ENCODE peak calls at places on chromosomes 7 and 10, in five cellular contexts. Y is CD8-positive, alpha-beta T cell; R is fibroblast of lung; F is lower lobe of right lung; S is Karpas-422. A is an unnamed sample.

GRCh38 chr10:79059859-79060379 is 8.8 kb upstream of the ZMIZ1 start:
- DNase-seq in Y (no peak), R (no peak), F (peak), S (no peak), A (peak)

GRCh38 chr10:110501142-110501937 is 3.6 kb downstream of the DUSP5 start:
- DNase-seq in Y (no peak), R (peak), F (peak), S (no peak), A (peak)

GRCh38 chr10:97072851-97073665 is 112.7 kb downstream of the SLIT1 start:
- DNase-seq in Y (peak), R (peak), F (peak), S (peak), A (peak)

GRCh38 chr10:3109196-3109595 is 41.8 kb downstream of the PFKP start:
- DNase-seq in Y (no peak), R (no peak), F (no peak), S (no peak), A (no peak)

GRCh38 chr7:30548762-30549344 is 44.2 kb upstream of the GGCT start:
- DNase-seq in Y (no peak), R (peak), F (no peak), S (peak), A (peak)

GRCh38 chr10:113368660-113369059 is 184.2 kb upstream of the HABP2 start:
- DNase-seq in Y (no peak), R (no peak), F (no peak), S (no peak), A (no peak)

GRCh38 chr7:15309891-15310290 is 251.9 kb downstream of the AGMO start:
- DNase-seq in Y (no peak), R (peak), F (no peak), S (no peak), A (no peak)

GRCh38 chr7:27097686-27098492 is 2.1 kb upstream of the HOXA1 start:
- DNase-seq in Y (no peak), R (peak), F (no peak), S (no peak), A (no peak)

GRCh38 chr7:5214641-5215040 is 24.6 kb downstream of the WIPI2 start:
- DNase-seq in Y (no peak), R (no peak), F (no peak), S (no peak), A (no peak)

GRCh38 chr7:134710854-134711624 is 64.4 kb downstream of the BPGM start:
- DNase-seq in Y (peak), R (peak), F (no peak), S (no peak), A (no peak)

GRCh38 chr7:144820557-144820956 is 15.3 kb downstream of the TPK1 start:
- DNase-seq in Y (no peak), R (no peak), F (no peak), S (no peak), A (no peak)

GRCh38 chr7:149282331-149282655 is 20.3 kb downstream of the ZNF783 start:
- DNase-seq in Y (no peak), R (no peak), F (no peak), S (no peak), A (no peak)

GRCh38 chr7:101488826-101489572 is 126.3 kb downstream of the COL26A1 start:
- DNase-seq in Y (no peak), R (no peak), F (no peak), S (no peak), A (no peak)

GRCh38 chr10:130062976-130063375 is 47.7 kb downstream of the C10orf143 start:
- DNase-seq in Y (no peak), R (no peak), F (no peak), S (no peak), A (no peak)

GRCh38 chr10:3486346-3487065 is 298.5 kb downstream of the KLF6 start:
- DNase-seq in Y (no peak), R (peak), F (peak), S (no peak), A (no peak)

GRCh38 chr10:4315529-4315928 is 510.5 kb upstream of the AKR1E2 start:
- DNase-seq in Y (no peak), R (peak), F (no peak), S (no peak), A (no peak)

GRCh38 chr10:121154846-121155245 is 303.7 kb downstream of the WDR11 start:
- DNase-seq in Y (no peak), R (peak), F (no peak), S (no peak), A (peak)

GRCh38 chr7:139560199-139560598 is 36.7 kb downstream of the CLEC2L start:
- DNase-seq in Y (no peak), R (no peak), F (no peak), S (no peak), A (no peak)

DNA sequence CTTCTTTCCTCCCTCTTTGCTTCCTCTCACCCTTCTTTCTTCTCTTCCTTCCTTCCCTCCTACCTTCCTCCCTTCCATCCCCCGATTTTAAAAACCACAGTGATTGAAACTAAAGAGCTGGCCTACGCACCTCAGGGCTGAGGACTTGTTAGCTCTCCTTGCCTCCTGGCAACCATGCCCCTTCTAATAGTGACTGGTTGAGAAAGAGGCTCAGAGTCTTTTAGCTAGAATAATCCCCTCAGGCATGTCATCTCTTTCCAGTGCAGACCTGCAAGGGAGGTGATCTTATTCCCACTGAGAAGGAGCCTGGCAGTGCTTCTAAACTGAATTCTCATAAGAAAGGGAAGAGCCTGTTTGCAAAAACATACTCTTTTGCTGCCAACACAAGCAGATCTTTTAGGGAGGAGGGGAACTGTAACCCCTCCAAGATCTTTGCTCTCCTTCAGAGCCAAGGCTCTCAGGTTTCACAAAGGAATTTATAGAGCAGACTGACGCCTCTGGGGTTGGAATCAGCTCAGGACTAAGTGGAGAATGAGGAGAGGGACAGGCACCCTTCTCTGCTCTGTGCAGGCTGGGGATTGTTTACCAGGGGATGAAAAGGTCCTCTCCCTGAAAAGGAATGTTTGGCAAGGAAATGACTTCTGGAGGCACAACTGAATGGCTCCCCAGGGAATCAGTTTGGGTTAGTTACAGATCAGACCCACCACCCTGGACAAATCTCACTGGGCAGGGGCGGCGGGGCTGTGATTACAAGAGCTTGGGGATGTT is 9.4 kb upstream of the ANKRD1 start:
- DNase-seq in Y (no peak), R (peak), F (no peak), S (no peak), A (no peak)
- H3K4me3 ChIP-seq in Y (no peak), R (no peak), F (no peak), S (no peak), A (no peak)

DNA sequence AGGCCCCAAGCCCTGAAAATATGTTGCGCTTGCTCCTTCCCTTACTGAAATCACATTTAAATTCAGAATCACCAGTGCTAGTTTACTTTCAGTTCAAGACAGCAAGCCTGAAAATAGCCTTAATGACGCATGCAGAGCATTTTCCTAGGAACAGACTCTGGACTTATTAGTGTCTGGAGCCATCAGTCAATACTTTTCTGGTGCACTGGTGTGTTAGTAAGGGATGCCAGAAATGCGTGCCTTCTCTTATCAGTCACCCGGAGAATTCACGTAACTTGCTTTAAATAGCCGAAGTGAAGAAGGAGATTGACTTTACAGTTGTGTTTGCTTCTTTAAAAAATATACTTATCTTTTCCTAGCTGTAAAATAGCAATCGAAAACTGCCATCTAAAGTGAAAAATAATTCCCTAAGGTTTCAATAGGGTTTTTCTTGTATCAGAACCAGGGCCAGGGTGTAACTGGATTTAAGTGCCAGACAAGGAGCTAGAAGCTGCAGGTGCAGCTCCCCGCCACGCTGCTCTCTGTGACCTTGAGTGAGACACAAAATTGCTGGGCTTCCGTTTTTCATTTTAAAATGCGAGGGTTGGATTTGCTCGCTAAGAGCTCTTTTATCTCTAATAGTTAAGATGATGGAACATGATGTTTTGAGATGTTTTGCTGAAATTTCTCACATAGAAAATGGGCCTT is 177.8 kb downstream of the NSUN6 start:
- DNase-seq in Y (no peak), R (peak), F (no peak), S (no peak), A (no peak)
- H3K4me3 ChIP-seq in Y (no peak), R (no peak), F (no peak), S (no peak), A (no peak)

DNA sequence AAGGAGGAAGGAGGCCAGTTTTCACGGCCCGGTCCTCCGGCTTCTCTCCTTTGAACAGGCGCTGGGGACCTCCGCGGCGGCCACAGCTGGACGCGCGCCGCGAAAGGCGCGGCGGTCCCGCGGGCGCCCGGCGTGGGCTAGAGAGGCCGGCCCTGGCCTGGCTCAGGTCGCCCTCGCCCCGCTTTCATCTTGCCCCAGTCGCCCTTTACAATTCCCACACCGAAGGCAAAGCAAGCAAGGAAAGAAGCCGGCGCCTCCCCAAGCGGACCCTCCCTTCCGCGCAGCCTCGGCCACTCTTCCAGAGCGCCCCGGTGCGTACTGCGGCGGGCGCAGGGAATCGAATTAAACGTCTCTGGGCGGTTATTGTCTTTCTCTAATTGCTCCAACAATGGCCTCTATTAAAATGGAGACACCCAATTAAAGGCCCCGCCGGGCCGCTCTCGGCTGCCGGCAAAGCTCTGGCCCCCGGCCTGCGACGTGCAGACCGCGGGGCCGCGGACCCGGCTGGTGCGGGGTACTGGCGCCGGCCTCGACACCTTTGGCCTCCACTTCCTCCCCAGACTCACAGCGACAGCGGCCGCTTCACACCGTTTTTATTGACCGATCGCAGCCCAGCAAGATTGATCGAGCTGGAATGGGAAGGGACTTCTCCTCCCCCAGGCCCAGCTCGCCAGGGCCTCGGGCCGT is 4.5 kb upstream of the GATA3 start:
- DNase-seq in Y (no peak), R (no peak), F (no peak), S (no peak), A (no peak)
- H3K4me3 ChIP-seq in Y (peak), R (peak), F (peak), S (no peak), A (peak)

GRCh38 chr10:6445671-6446278 is 134.3 kb downstream of the PRKCQ start:
- DNase-seq in Y (peak), R (peak), F (peak), S (peak), A (peak)
- H3K4me3 ChIP-seq in Y (no peak), R (no peak), F (no peak), S (no peak), A (peak)

GRCh38 chr10:103281753-103282152 is 4.8 kb downstream of the INA start:
- DNase-seq in Y (no peak), R (no peak), F (no peak), S (no peak), A (peak)
- H3K4me3 ChIP-seq in Y (no peak), R (no peak), F (no peak), S (no peak), A (peak)

GRCh38 chr7:41943098-41943577 is 240.2 kb upstream of the INHBA start:
- DNase-seq in Y (peak), R (peak), F (peak), S (peak), A (peak)
- H3K4me3 ChIP-seq in Y (no peak), R (peak), F (peak), S (no peak), A (peak)

GRCh38 chr7:45033931-45034290 is 33.9 kb downstream of the CCM2 start:
- DNase-seq in Y (no peak), R (no peak), F (no peak), S (no peak), A (no peak)
- H3K4me3 ChIP-seq in Y (no peak), R (no peak), F (no peak), S (no peak), A (no peak)

DNA sequence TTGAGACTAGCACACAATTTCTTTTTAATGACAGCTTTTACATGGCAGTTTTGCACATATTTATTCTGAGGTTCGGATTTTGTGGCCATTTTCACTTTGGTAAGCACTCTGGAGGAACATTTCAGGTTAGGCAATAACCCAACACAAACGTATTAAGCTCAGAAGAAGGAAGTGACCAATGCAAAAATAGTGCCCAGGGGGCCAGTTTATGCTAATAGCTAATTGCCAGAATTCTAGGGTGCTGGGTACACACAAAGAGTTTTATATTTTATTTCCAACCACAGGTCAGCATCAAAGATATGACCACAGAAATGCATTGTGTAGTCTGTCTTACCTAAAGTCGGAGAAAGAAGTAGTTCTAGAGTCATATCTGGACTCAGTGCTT is 8.4 kb upstream of the AGR2 start:
- DNase-seq in Y (no peak), R (no peak), F (no peak), S (peak), A (no peak)
- H3K4me3 ChIP-seq in Y (no peak), R (no peak), F (no peak), S (no peak), A (no peak)

GRCh38 chr7:7761340-7761973 is 43.0 kb upstream of the RPA3 start:
- DNase-seq in Y (no peak), R (peak), F (no peak), S (peak), A (no peak)
- H3K4me3 ChIP-seq in Y (peak), R (peak), F (peak), S (no peak), A (peak)

A was measured in dorsolateral prefrontal cortex.